ENCODE peak calls at places on chromosomes 4 and X, in four cellular contexts. X is GM23248, A is neural progenitor cell, D is endothelial cell of umbilical vein. P is an unnamed sample.

GRCh38 chr4:124631760-124632159 is 80.8 kb downstream of the ANKRD50 start:
- DNase-seq in X (peak; percentile 98), A (no peak), D (peak; percentile 98), P (peak; percentile 96)

GRCh38 chr4:108072300-108072699 is 82.6 kb downstream of the HADH start:
- DNase-seq in X (no peak), A (no peak), D (no peak), P (no peak)

GRCh38 chrX:103879339-103879738 is 47.3 kb upstream of the RAB9B start:
- DNase-seq in X (peak; percentile 60), A (no peak), D (no peak), P (no peak)

GRCh38 chrX:11138498-11139390 is 27.6 kb downstream of the HCCS start:
- DNase-seq in X (no peak), A (no peak), D (no peak), P (no peak)

GRCh38 chr4:153205028-153205648 is 895 bp downstream of the TRIM2 start:
- DNase-seq in X (no peak), A (peak; percentile 26), D (no peak), P (peak; percentile 80)

GRCh38 chrX:132463411-132463810 is 25.4 kb downstream of the MBNL3 start:
- DNase-seq in X (no peak), A (peak; percentile 43), D (no peak), P (no peak)

GRCh38 chr4:153257966-153258365 is 53.7 kb downstream of the TRIM2 start:
- DNase-seq in X (no peak), A (peak; percentile 50), D (no peak), P (no peak)

GRCh38 chr4:163284304-163284703 is 48.1 kb downstream of the NPY1R start:
- DNase-seq in X (no peak), A (no peak), D (no peak), P (no peak)

GRCh38 chrX:65196758-65197371 is 220.6 kb upstream of the ZC4H2 start:
- DNase-seq in X (peak; percentile 18), A (peak; percentile 82), D (no peak), P (no peak)

GRCh38 chr4:29588615-29589014 is 1131.6 kb upstream of the PCDH7 start:
- DNase-seq in X (no peak), A (no peak), D (no peak), P (no peak)

GRCh38 chr4:11338990-11339782 is 89.5 kb downstream of the HS3ST1 start:
- DNase-seq in X (no peak), A (no peak), D (no peak), P (no peak)

GRCh38 chr4:2790583-2791517 is 2.0 kb upstream of the SH3BP2 start:
- DNase-seq in X (no peak), A (no peak), D (no peak), P (no peak)

GRCh38 chr4:99379571-99379970 is 27.0 kb upstream of the ADH1C start:
- DNase-seq in X (no peak), A (no peak), D (no peak), P (no peak)

GRCh38 chr4:183499389-183499788 is 5.5 kb upstream of the ING2 start:
- DNase-seq in X (no peak), A (no peak), D (peak; percentile 73), P (no peak)

GRCh38 chr4:111984169-111984873 is 160.9 kb upstream of the FAM241A start:
- DNase-seq in X (peak; percentile 7), A (no peak), D (no peak), P (no peak)

GRCh38 chr4:24656906-24657305 is 72.6 kb upstream of the DHX15 start:
- DNase-seq in X (no peak), A (no peak), D (no peak), P (peak; percentile 75)

GRCh38 chr4:16183604-16184003 is 42.7 kb downstream of the TAPT1 start:
- DNase-seq in X (no peak), A (no peak), D (no peak), P (no peak)

GRCh38 chr4:184268574-184269160 is 51.0 kb upstream of the ENPP6 start:
- DNase-seq in X (peak; percentile 19), A (no peak), D (peak; percentile 17), P (no peak)

GRCh38 chrX:139766545-139766983 is 58.6 kb upstream of the MCF2 start:
- DNase-seq in X (no peak), A (no peak), D (no peak), P (no peak)

GRCh38 chr4:68184923-68185322 is 55.3 kb upstream of the TMPRSS11F start:
- DNase-seq in X (no peak), A (no peak), D (no peak), P (no peak)

GRCh38 chrX:42108140-42108503 is 184.8 kb upstream of the CASK start:
- DNase-seq in X (no peak), A (no peak), D (no peak), P (no peak)

GRCh38 chr4:87521757-87522374 is 7.3 kb downstream of the SPARCL1 start:
- DNase-seq in X (peak; percentile 58), A (no peak), D (no peak), P (peak; percentile 21)

GRCh38 chr4:154491341-154491679 is 289 bp downstream of the DCHS2 start:
- DNase-seq in X (peak; percentile 35), A (peak; percentile 73), D (no peak), P (peak; percentile 9)

DNA sequence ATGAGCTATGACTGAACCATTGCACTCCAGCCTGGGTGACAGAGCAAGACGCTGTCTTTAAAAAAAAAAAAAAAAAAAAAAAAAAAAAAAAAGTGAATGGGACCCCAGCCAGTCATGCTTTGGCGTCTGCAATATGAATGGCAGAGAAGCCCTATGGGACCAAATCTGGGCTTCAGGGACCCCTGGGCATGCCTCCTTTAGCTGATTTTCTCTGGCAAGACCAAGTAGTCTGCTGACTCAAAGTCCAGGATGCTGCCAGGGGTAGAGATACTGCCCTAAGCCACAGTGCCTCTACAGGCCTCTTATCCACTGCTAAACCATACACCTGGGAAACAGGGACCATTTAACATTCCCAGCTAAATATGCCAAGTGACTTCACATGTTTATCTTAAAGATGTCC is 6.0 kb downstream of the RPS4X start:
- DNase-seq in X (peak; percentile 37), A (no peak), D (no peak), P (no peak)
- H3K4me1 ChIP-seq in X (peaks cover 53% of the 10 kb centered on the region), A (peaks cover 8% of the 10 kb centered on the region), D (peaks cover 52% of the 10 kb centered on the region), P (peaks cover 55% of the 10 kb centered on the region)

GRCh38 chr4:133149364-133149695 is 236 bp downstream of the PCDH10 start:
- DNase-seq in X (no peak), A (no peak), D (no peak), P (no peak)
- TF ChIP-seq EZH2 in X (no peak), A (no peak), D (no peak), P (no peak)

DNA sequence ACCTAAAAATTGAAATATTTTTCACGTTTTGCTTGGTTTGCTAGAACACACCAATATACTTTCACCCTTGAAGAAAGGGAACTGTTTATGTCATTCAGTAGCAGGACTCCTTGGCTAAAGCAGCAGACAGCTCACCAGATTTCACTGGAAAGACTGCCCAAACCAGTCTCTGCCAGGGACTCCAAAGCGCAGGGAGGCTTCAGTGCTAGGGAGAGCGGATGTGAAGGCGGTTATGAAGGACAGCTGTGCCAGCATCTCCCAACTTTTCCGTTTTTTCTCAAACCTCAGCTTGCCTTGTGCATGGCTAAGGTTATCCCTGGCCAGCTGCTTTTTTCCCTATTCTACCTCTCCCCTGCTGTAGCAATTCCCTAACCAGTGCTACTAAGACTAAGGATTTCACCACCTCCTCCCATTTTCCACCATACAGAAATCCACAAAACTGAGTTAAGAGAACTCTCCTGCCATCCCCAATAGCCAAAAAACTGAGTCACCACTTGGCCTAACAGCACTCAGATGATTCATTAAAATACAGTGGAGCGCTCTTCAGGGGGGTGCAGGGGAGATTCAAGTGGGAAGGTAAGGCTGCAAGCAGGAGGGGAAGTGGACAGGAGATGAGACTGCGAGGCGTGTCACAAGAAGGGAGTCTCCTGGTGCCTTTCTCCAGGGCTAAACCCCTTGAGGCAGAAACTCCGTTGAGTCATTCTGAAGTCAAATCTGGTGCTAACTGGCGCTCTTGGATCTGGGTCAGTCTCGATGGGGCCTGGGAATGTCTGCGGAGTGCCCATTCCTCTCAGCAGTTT is 90.7 kb downstream of the PALLD start:
- DNase-seq in X (peak; percentile 92), A (no peak), D (no peak), P (peak; percentile 74)
- H3K4me1 ChIP-seq in X (peaks cover 48% of the 10 kb centered on the region), A (peaks cover 10% of the 10 kb centered on the region), D (peaks cover 14% of the 10 kb centered on the region), P (peaks cover 54% of the 10 kb centered on the region)

GRCh38 chr4:74042681-74043080 is 4.2 kb upstream of the CXCL3 start:
- DNase-seq in X (no peak), A (no peak), D (no peak), P (no peak)

GRCh38 chr4:74037076-74037475 is 1.4 kb downstream of the CXCL3 start:
- DNase-seq in X (no peak), A (peak; percentile 50), D (no peak), P (no peak)

GRCh38 chr4:74039065-74039763 is 725 bp upstream of the CXCL3 start:
- DNase-seq in X (peak; percentile 45), A (no peak), D (peak; percentile 51), P (no peak)

GRCh38 chr4:74041418-74041817 is 2.9 kb upstream of the CXCL3 start:
- DNase-seq in X (no peak), A (no peak), D (no peak), P (no peak)

GRCh38 chr4:74038161-74039064 is at the start of gene CXCL3:
- DNase-seq in X (peak; percentile 69), A (peak; percentile 84), D (peak; percentile 67), P (no peak)
- TF ChIP-seq EZH2 in X (no peak), A (no peak), D (no peak), P (no peak)

GRCh38 chr4:182273191-182273935 is 30.2 kb downstream of the TENM3 start:
- DNase-seq in X (no peak), A (peak; percentile 69), D (no peak), P (no peak)
- H3K4me1 ChIP-seq in X (no peaks in the 10 kb centered on the region), A (peaks cover 33% of the 10 kb centered on the region), D (no peaks in the 10 kb centered on the region), P (no peaks in the 10 kb centered on the region)

P was measured in PC-9.